ENCODE peak calls at places on chromosome 5, in seven cellular contexts. M is IMR-90, G is H9, V is H1, P is trophoblast cell, A is mesenchymal stem cell, Q is neuronal stem cell. E is an unnamed sample.
A peak's percentile ranks its signal among the peaks of the same experiment; 100 is the strongest.

GRCh38 chr5:141180313-141180712 is 1.9 kb upstream of the PCDHB16 start:
- DNase-seq in M (no peak), G (no peak), V (no peak), P (no peak), A (no peak), Q (no peak), E (no peak)

GRCh38 chr5:124060413-124061095 is 548.6 kb downstream of the CSNK1G3 start:
- DNase-seq in M (no peak), G (no peak), V (no peak), P (no peak), A (no peak), Q (no peak), E (no peak)

GRCh38 chr5:60668715-60669304 is 31.2 kb downstream of the DEPDC1B start:
- DNase-seq in M (peak; percentile 41), G (no peak), V (no peak), P (peak; percentile 87), A (peak; percentile 45), Q (no peak), E (peak; percentile 19)

GRCh38 chr5:124650960-124651662 is 95.3 kb downstream of the ZNF608 start:
- DNase-seq in M (peak; percentile 84), G (no peak), V (no peak), P (no peak), A (no peak), Q (no peak), E (no peak)

GRCh38 chr5:6719896-6720560 is 6.8 kb downstream of the TENT4A start:
- DNase-seq in M (peak; percentile 30), G (no peak), V (no peak), P (peak; percentile 42), A (no peak), Q (no peak), E (peak; percentile 25)

GRCh38 chr5:93120048-93120447 is 461.0 kb downstream of the NR2F1-AS1 start:
- DNase-seq in M (no peak), G (no peak), V (no peak), P (no peak), A (no peak), Q (no peak), E (no peak)

GRCh38 chr5:131854134-131854533 is 57.3 kb upstream of the FNIP1 start:
- DNase-seq in M (peak; percentile 10), G (no peak), V (no peak), P (no peak), A (peak; percentile 3), Q (no peak), E (no peak)

GRCh38 chr5:88235346-88235745 is 33.3 kb downstream of the TMEM161B start:
- DNase-seq in M (no peak), G (no peak), V (no peak), P (no peak), A (no peak), Q (no peak), E (peak; percentile 76)

GRCh38 chr5:130571076-130571475 is 594.0 kb downstream of the HINT1 start:
- DNase-seq in M (no peak), G (no peak), V (no peak), P (peak; percentile 2), A (peak; percentile 20), Q (no peak), E (no peak)

GRCh38 chr5:81767097-81767496 is 16.2 kb upstream of the SSBP2 start:
- DNase-seq in M (no peak), G (no peak), V (no peak), P (no peak), A (no peak), Q (no peak), E (no peak)

GRCh38 chr5:164303646-164304225 is 798.3 kb downstream of the MAT2B start:
- DNase-seq in M (no peak), G (no peak), V (no peak), P (no peak), A (peak; percentile 19), Q (no peak), E (no peak)

GRCh38 chr5:33438996-33439395 is 1.8 kb upstream of the TARS1 start:
- DNase-seq in M (no peak), G (no peak), V (no peak), P (peak; percentile 18), A (no peak), Q (no peak), E (no peak)

GRCh38 chr5:6592611-6593010 is 40.2 kb downstream of the NSUN2 start:
- DNase-seq in M (peak; percentile 28), G (no peak), V (no peak), P (peak; percentile 23), A (no peak), Q (no peak), E (no peak)

GRCh38 chr5:179862891-179863290 is 4.3 kb upstream of the MRNIP start:
- DNase-seq in M (no peak), G (no peak), V (no peak), P (no peak), A (no peak), Q (no peak), E (no peak)

GRCh38 chr5:5470933-5471332 is 48.5 kb downstream of the ICE1 start:
- DNase-seq in M (no peak), G (no peak), V (no peak), P (no peak), A (no peak), Q (no peak), E (no peak)

DNA sequence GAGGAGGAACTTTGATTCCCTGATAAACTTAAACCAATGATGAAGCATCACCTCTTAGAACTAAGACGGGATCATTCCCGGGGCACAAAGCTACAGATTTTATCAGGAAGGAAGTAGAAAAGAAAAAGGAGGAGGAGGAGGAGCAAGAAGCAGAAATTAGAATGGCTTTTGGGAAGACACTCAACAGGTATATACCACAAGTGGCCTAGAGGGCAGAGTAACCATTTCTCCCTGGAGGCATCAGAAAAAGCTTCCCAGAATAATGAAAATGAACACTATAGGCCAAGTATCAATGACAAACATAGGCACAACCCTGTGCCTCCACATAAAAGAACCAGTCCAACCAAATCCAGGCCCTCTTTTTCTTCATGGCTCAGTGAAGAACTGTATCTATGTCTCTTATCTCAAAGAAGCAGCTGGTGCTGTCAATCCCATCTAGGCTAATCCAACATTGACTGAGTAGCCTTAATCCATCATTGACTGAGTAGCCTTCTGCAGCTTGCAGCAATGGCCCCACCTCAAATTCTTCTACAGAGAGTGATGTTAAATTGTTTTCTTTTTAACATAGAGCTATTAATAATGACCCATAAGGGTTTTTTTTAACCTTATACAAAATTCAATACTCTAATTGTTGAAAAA is 178.8 kb upstream of the KIF2A start:
- DNase-seq in M (no peak), G (no peak), V (no peak), P (no peak), A (no peak), Q (no peak), E (no peak)
- H2BK5ac ChIP-seq in M (no peak overlapping the region), G (no peak overlapping the region), V (no peak overlapping the region), P (no peak overlapping the region), A (no peak overlapping the region), Q (no peak overlapping the region), E (no peak overlapping the region)

GRCh38 chr5:165502893-165503696 is 1997.7 kb downstream of the MAT2B start:
- DNase-seq in M (peak; percentile 18), G (no peak), V (no peak), P (peak; percentile 26), A (peak; percentile 25), Q (no peak), E (peak; percentile 45)

GRCh38 chr5:165504716-165505115 is 1999.3 kb downstream of the MAT2B start:
- DNase-seq in M (no peak), G (no peak), V (no peak), P (no peak), A (no peak), Q (no peak), E (no peak)

GRCh38 chr5:165508861-165509260 is 2003.4 kb downstream of the MAT2B start:
- DNase-seq in M (no peak), G (no peak), V (no peak), P (no peak), A (no peak), Q (no peak), E (no peak)

DNA sequence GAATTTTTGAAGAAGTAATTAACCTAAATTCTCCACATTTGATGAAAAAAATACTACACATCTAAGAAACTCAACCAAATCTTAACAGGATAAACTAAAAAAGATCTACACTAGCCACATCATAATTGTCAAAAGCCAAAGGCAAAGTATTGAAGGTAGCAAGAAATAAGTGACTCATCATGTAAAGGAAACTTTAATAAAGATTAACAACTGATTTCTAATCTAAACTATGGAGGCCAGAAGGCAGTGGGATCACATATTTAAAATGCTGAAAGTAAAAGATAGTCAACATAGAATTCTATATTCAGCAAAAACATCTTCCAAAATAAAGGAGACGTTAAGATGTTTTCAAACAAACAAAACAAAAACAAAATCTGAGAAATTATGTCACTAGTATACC is 2002.9 kb downstream of the MAT2B start:
- DNase-seq in M (no peak), G (no peak), V (no peak), P (no peak), A (peak; percentile 11), Q (no peak), E (no peak)
- H2BK120ac ChIP-seq in M (no peak overlapping the region), G (no peak overlapping the region), V (no peak overlapping the region), P (no peak overlapping the region), A (no peak overlapping the region), Q (no peak overlapping the region), E (no peak overlapping the region)

GRCh38 chr5:119439140-119439625 is 13.1 kb upstream of the HSD17B4 start:
- DNase-seq in M (no peak), G (no peak), V (no peak), P (no peak), A (no peak), Q (no peak), E (no peak)
- H2BK5ac ChIP-seq in M (no peak overlapping the region), G (no peak overlapping the region), V (no peak overlapping the region), P (no peak overlapping the region), A (no peak overlapping the region), Q (no peak overlapping the region), E (no peak overlapping the region)

DNA sequence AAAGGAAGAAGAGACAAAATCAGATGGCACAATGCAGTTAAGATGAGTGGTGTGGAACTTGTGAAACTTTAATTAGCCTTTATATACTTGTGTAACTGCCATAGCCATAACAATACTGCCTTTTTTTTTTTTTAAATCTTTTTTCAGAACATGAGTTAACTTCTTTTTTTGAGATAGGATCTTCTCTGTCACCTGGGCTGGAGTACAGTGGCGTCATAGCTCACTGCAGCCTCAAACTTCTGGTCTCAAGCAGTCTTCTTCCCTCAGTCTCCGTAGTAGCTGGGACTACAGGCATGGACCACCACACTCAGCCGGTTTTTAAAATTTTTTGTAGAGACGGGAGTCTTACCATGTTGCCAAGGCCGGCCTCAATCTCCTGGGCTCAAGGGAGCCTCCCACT is 37.2 kb downstream of the GPBP1 start:
- DNase-seq in M (no peak), G (no peak), V (no peak), P (no peak), A (no peak), Q (no peak), E (no peak)
- H2BK120ac ChIP-seq in M (no peak overlapping the region), G (no peak overlapping the region), V (no peak overlapping the region), P (no peak overlapping the region), A (no peak overlapping the region), Q (no peak overlapping the region), E (no peak overlapping the region)

DNA sequence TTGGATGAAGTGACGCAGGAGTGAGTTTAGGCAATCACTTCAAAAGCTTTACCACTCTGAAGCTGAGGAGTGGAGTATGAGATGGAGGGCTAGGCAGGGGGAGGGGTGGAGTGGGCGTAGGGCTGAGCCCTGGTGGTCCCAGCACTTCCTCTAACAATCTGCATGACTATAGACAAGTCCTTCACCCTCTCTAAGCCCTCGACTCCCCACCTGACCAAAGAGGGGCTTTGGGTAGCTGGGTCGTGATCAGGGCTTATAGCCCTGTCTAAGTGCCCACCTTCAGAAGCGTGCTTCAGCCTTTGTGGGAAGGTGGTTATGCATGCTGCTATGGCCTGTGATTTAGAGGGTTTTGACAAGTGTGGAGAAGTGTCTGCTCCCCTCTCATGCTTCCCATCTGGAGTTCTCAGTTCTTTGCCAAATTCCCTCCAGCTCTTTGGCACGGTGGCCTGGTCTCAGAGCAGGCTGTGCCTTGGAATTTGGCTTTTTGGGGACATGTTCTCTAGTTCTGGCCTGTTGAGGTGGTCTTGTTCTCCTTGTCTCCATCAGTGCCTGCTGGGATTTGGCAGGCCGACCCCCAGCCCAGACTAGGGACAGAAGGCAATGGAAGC is 53.0 kb downstream of the ACTBL2 start:
- DNase-seq in M (no peak), G (no peak), V (no peak), P (no peak), A (no peak), Q (no peak), E (no peak)
- H2BK5ac ChIP-seq in M (no peak overlapping the region), G (no peak overlapping the region), V (no peak overlapping the region), P (no peak overlapping the region), A (no peak overlapping the region), Q (no peak overlapping the region), E (no peak overlapping the region)

E was measured in mesendoderm.